ENCODE peak calls at places on chromosomes 2 and 18, in five cellular contexts. J is fibroblast of mammary gland, M is A549, E is MM.1S, Y is upper lobe of right lung. V is an unnamed sample.

GRCh38 chr2:238908960-238909951 is 61.4 kb downstream of the TWIST2 start:
- DNase-seq in Y (peak; percentile 64), E (no peak), M (no peak), J (peak; percentile 72), V (peak; percentile 80)

GRCh38 chr2:142041105-142041504 is 89.7 kb downstream of the LRP1B start:
- DNase-seq in E (no peak), Y (no peak), J (peak; percentile 15), M (no peak), V (no peak)

GRCh38 chr2:68157002-68157401 is 686 bp upstream of the PNO1 start:
- DNase-seq in E (no peak), J (peak; percentile 20), Y (peak; percentile 81), M (no peak), V (no peak)

GRCh38 chr2:58308435-58308834 is 67.3 kb upstream of the FANCL start:
- DNase-seq in E (peak; percentile 22), M (no peak), Y (no peak), J (no peak), V (no peak)

GRCh38 chr2:237473474-237474453 is 13.3 kb upstream of the MLPH start:
- DNase-seq in M (no peak), J (peak; percentile 64), E (no peak), Y (peak; percentile 91), V (peak; percentile 83)

GRCh38 chr2:96580771-96581170 is 44.2 kb downstream of the ARID5A start:
- DNase-seq in J (no peak), E (no peak), M (peak; percentile 46), Y (no peak), V (peak; percentile 17)

GRCh38 chr2:25548587-25548986 is 124.8 kb downstream of the DTNB start:
- DNase-seq in Y (no peak), M (no peak), E (no peak), J (no peak), V (no peak)

GRCh38 chr2:180980943-180981898 is 816 bp downstream of the UBE2E3 start:
- DNase-seq in Y (peak; percentile 64), E (peak; percentile 44), M (peak; percentile 18), J (peak; percentile 54), V (peak; percentile 41)

DNA sequence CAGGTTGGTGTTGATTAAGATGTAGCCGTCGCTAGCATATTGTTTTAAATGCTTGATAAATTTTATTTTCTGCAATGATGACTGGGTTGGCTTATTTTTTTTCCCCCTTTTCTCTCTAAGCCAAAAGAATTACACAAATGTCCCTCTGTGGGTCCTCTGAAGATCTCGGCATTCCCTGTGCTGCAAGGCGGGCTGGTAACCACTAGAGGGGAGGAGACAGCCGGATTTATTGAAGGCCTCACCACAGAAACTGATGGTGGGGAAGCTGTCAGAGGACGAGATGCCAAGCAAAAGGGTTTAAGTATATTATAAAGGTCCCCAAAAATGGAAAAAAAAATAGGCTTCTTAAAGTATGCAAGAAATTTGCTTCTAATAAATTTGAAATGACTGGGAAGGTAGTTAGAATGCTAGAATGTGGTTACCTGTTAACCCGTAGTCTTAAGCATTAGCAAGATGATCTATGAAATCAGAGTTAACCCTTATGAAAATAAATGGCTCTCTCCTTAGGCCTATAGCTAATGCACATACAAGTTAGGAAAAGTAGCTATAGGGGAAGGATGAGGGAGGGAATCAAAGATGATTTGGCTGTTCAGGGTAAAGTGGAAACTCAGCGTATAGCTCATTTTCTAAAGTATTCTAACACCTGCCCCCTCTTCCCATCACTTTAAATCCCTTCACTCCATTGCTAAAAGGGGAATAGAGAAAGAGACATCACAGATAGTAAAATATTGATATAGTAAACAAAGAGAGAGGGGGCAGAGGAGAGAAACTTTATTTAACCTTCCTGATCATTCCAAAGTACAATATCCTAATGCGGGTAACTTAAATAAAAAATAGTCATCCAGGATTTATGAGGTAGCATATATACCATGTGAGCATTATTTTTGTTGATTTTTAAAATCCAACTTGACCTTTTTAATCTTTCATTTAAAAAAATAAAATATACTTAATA is 894.5 kb upstream of the POU3F3 start:
- DNase-seq in Y (no peak), J (peak; percentile 18), M (peak; percentile 51), E (no peak), V (peak; percentile 0)
- TF ChIP-seq CTCF in Y (peak; percentile 42), J (peak; percentile 54), M (peak; percentile 66), E (peak; percentile 33), V (peak; percentile 17)

GRCh38 chr2:176132397-176133086 is 3.0 kb downstream of the HOXD8 start:
- DNase-seq in J (peak; percentile 66), M (no peak), Y (no peak), E (no peak), V (peak; percentile 68)

GRCh38 chr2:176130917-176131616 is 1.6 kb downstream of the HOXD8 start:
- DNase-seq in M (no peak), J (no peak), E (no peak), Y (no peak), V (no peak)

GRCh38 chr2:176130153-176130916 is 830 bp downstream of the HOXD8 start:
- DNase-seq in M (peak; percentile 59), Y (peak; percentile 60), E (no peak), J (peak; percentile 86), V (peak; percentile 85)

GRCh38 chr2:176133366-176133765 is 3.9 kb downstream of the HOXD8 start:
- DNase-seq in Y (no peak), J (no peak), M (no peak), E (no peak), V (no peak)

DNA sequence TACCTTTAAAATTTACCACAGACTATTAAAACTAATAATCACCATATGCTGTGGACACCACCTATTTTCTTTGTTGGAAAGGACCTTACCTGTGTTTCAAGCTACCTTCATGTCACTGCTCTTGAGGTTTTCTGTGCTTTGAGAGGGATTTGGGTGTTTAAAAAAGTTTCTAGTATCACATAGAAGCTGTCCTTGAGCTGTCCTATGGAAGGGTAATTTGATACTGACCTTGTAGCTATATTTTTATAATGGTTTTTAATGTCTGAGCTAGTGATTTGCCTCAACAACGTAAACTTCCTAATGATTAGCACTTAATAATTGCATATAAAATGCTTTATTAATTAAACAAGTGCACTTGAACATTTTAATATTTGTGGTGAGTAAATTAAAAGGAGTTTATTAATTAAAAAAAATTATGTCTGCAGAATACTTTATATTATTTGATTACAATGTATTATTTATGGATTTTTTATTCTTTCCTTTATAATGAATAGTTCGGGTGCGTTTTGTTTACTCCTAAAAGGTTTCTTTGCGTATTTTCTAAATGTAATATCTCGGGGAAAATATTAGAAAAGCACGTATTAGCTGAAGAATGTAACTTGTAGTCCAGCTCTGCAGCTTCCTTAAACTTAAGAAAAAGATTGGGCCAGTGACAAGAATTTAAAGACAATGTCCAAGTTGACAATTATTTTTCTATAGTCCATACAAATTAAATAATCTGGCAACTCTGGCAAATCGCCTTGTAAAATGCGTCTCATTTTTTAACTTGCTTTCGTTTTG is 2.3 kb downstream of the HOXD8 start:
- DNase-seq in E (no peak), J (no peak), Y (no peak), M (no peak), V (no peak)
- H3K4me3 ChIP-seq in E (no peak overlapping the region), J (peak overlapping the region; percentile 71), Y (peak overlapping the region; percentile 17), M (no peak overlapping the region), V (peak overlapping the region; percentile 48)

GRCh38 chr2:29644949-29645348 is 276.4 kb downstream of the ALK start:
- DNase-seq in M (no peak), J (no peak), E (no peak), Y (no peak), V (no peak)
- TF ChIP-seq CTCF in M (peak; percentile 15), J (peak; percentile 8), E (no peak), Y (no peak), V (no peak)

GRCh38 chr18:50967714-50968661 is at the start of gene ELAC1:
- DNase-seq in J (peak; percentile 72), M (peak; percentile 82), E (peak; percentile 81), Y (peak; percentile 91), V (peak; percentile 80)

GRCh38 chr18:50970006-50970405 is 2.2 kb downstream of the ELAC1 start:
- DNase-seq in Y (peak; percentile 71), E (no peak), J (no peak), M (no peak), V (no peak)

GRCh38 chr18:50973367-50974126 is 5.7 kb downstream of the ELAC1 start:
- DNase-seq in J (peak; percentile 88), M (peak; percentile 47), Y (no peak), E (no peak), V (peak; percentile 53)

DNA sequence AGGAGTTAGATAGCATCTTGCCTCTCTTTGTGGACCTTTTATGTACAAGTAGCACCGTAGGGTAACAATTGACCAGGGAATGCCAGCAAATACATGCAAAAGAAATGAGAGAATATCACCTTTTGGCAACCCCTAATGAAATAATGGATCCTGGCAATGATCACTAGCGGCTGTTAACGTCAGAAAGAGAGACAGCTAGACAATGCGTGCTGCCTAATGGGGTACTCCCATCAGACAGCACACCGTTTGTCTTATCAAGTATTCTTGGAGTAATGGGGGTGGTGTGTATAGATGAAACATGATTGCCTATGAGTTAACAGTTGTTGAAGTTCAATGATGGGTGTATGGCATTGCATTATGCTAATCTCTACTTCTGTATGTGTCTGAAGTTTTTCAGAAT is 1.6 kb downstream of the ELAC1 start:
- DNase-seq in J (no peak), Y (no peak), E (no peak), M (no peak), V (no peak)
- H3K4me3 ChIP-seq in J (no peak overlapping the region), Y (no peak overlapping the region), E (no peak overlapping the region), M (peak overlapping the region; percentile 64), V (no peak overlapping the region)

GRCh38 chr18:38851526-38851925 is 1285.9 kb upstream of the CELF4 start:
- DNase-seq in Y (no peak), J (no peak), E (no peak), M (no peak), V (no peak)

GRCh38 chr18:38847326-38847725 is 1281.7 kb upstream of the CELF4 start:
- DNase-seq in M (no peak), J (no peak), E (no peak), Y (no peak), V (no peak)
- TF ChIP-seq CTCF in M (no peak), J (no peak), E (no peak), Y (no peak), V (no peak)

DNA sequence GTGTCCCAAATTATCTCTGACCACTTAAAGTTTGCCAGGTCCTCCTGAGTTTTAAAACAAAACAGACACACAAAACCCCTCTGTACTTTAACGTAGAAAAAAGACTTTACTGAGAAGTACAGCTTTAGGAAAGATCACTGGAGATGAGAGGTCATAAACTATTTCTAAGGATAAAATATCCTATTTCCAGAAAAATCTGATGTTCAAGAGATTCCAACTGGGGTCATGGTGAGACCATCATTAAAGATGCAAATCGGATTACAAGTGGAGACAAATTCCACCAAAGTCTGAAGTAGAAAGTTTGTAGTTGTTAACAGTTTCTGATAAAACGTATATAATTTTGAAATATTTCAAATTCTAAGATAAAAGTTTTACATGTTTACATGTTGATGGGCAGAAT is 241.6 kb downstream of the TCF4 start:
- DNase-seq in J (no peak), E (no peak), M (no peak), Y (no peak), V (no peak)
- H3K4me3 ChIP-seq in J (no peak overlapping the region), E (no peak overlapping the region), M (no peak overlapping the region), Y (no peak overlapping the region), V (no peak overlapping the region)

DNA sequence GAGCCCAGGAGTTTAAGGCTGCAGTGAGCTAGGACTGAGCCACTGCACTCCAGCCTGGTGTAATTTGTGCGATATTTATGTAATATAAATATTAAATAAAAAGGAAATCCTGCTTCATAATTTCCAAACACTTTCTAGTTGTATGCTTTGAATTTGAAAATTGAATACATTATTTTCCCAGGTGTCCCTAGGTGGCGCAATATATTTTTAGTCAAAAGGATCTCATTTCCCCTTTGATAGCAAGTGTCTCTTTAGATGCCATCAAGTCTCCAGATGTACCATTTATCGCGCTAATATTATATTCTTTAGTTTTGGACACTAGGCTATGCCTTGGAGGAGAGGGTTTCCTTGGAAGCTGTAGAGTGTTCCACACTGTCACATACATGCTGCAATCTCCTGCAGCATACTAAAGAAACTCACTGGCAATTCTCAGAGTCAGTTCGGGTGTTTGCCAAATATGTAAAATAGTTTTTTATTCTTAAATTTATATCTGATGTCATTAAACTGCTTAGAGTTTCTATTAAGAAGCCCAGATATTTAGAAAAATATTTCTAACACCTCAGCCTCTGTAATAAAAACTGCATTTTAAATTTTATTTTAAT is 5.6 kb upstream of the WDR7 start:
- DNase-seq in M (peak; percentile 9), E (peak; percentile 43), J (no peak), Y (no peak), V (no peak)
- TF ChIP-seq CTCF in M (peak; percentile 58), E (peak; percentile 50), J (peak; percentile 51), Y (peak; percentile 48), V (peak; percentile 52)